ENCODE peak calls at places on chromosome 15, in eight cellular contexts. B is IMR-90, C is Peyer's patch, D is GM12878, O is heart left ventricle, F is suprapubic skin, T is tibial nerve, A is ovary. E is an unnamed sample.

GRCh38 chr15:96693990-96694517 is 363.6 kb downstream of the NR2F2 start:
- DNase-seq in B (no peak), C (no peak), D (no peak), O (no peak), F (no peak), T (no peak), A (no peak), E (no peak)

GRCh38 chr15:97502038-97502437 is 458.5 kb upstream of the ARRDC4 start:
- DNase-seq in B (no peak), C (no peak), D (no peak), O (no peak), F (no peak), T (no peak), A (no peak), E (no peak)

GRCh38 chr15:99115300-99116215 is 10.7 kb downstream of the SYNM start:
- DNase-seq in B (no peak), C (no peak), D (no peak), O (no peak), F (no peak), T (no peak), A (no peak), E (no peak)

GRCh38 chr15:35349916-35350315 is 196.0 kb downstream of the DPH6 start:
- DNase-seq in B (no peak), C (no peak), D (no peak), O (no peak), F (no peak), T (no peak), A (no peak), E (no peak)

GRCh38 chr15:89148126-89148525 is 59.9 kb downstream of the ABHD2 start:
- DNase-seq in B (no peak), C (no peak), D (no peak), O (no peak), F (no peak), T (no peak), A (no peak), E (no peak)

GRCh38 chr15:79006071-79006470 is 61.2 kb upstream of the CTSH start:
- DNase-seq in B (no peak), C (no peak), D (no peak), O (no peak), F (no peak), T (no peak), A (no peak), E (no peak)

GRCh38 chr15:93384886-93385285 is 295.9 kb upstream of the RGMA start:
- DNase-seq in B (no peak), C (no peak), D (no peak), O (no peak), F (no peak), T (no peak), A (no peak), E (no peak)

GRCh38 chr15:58537033-58537432 is 105.2 kb downstream of the LIPC start:
- DNase-seq in B (no peak), C (no peak), D (no peak), O (no peak), F (no peak), T (no peak), A (no peak), E (no peak)

GRCh38 chr15:71252036-71252898 is 137.0 kb downstream of the THSD4 start:
- DNase-seq in B (peak; percentile 56), C (peak; percentile 68), D (no peak), O (no peak), F (no peak), T (no peak), A (no peak), E (no peak)

GRCh38 chr15:70099966-70100494 is 2.3 kb upstream of the TLE3 start:
- DNase-seq in B (no peak), C (no peak), D (no peak), O (no peak), F (no peak), T (no peak), A (no peak), E (no peak)

GRCh38 chr15:88467935-88468528 is 524 bp downstream of the MRPS11 start:
- DNase-seq in B (peak; percentile 14), C (no peak), D (no peak), O (no peak), F (no peak), T (no peak), A (no peak), E (no peak)

GRCh38 chr15:78358114-78358513 is 18.0 kb downstream of the CRABP1 start:
- DNase-seq in B (no peak), C (no peak), D (no peak), O (no peak), F (no peak), T (no peak), A (no peak), E (no peak)

GRCh38 chr15:95134306-95135100 is 903.1 kb downstream of the MCTP2 start:
- DNase-seq in B (peak; percentile 10), C (no peak), D (no peak), O (no peak), F (no peak), T (no peak), A (no peak), E (no peak)

GRCh38 chr15:49742381-49742780 is 121.5 kb downstream of the DTWD1 start:
- DNase-seq in B (no peak), C (peak; percentile 66), D (no peak), O (no peak), F (no peak), T (no peak), A (no peak), E (no peak)

GRCh38 chr15:21261965-21262850 is 178.1 kb downstream of the POTEB3 start:
- DNase-seq in B (no peak), C (peak; percentile 42), D (no peak), O (peak; percentile 25), F (no peak), T (no peak), A (peak; percentile 37), E (no peak)

GRCh38 chr15:47027322-47027946 is 689.9 kb upstream of the SEMA6D start:
- DNase-seq in B (no peak), C (no peak), D (no peak), O (no peak), F (no peak), T (no peak), A (no peak), E (no peak)

GRCh38 chr15:63599401-63600000 is 2.3 kb downstream of the FBXL22 start:
- DNase-seq in B (no peak), C (peak; percentile 82), D (no peak), O (peak; percentile 63), F (peak; percentile 84), T (no peak), A (peak; percentile 79), E (no peak)

GRCh38 chr15:63597033-63597790 is at the start of gene FBXL22:
- DNase-seq in B (peak; percentile 84), C (no peak), D (no peak), O (peak; percentile 69), F (no peak), T (no peak), A (peak; percentile 70), E (no peak)

GRCh38 chr15:63600001-63600645 is 2.9 kb downstream of the FBXL22 start:
- DNase-seq in B (no peak), C (no peak), D (no peak), O (no peak), F (no peak), T (no peak), A (no peak), E (no peak)

GRCh38 chr15:63597821-63598220 is 634 bp downstream of the FBXL22 start:
- DNase-seq in B (no peak), C (no peak), D (no peak), O (no peak), F (no peak), T (no peak), A (peak; percentile 72), E (no peak)

GRCh38 chr15:63598467-63599400 is 1.5 kb downstream of the FBXL22 start:
- DNase-seq in B (no peak), C (no peak), D (no peak), O (no peak), F (peak; percentile 49), T (no peak), A (peak; percentile 57), E (no peak)
- TF ChIP-seq POLR2A in B (no peak), C (no peak), D (no peak), O (no peak), F (no peak), T (no peak), A (no peak), E (no peak)

DNA sequence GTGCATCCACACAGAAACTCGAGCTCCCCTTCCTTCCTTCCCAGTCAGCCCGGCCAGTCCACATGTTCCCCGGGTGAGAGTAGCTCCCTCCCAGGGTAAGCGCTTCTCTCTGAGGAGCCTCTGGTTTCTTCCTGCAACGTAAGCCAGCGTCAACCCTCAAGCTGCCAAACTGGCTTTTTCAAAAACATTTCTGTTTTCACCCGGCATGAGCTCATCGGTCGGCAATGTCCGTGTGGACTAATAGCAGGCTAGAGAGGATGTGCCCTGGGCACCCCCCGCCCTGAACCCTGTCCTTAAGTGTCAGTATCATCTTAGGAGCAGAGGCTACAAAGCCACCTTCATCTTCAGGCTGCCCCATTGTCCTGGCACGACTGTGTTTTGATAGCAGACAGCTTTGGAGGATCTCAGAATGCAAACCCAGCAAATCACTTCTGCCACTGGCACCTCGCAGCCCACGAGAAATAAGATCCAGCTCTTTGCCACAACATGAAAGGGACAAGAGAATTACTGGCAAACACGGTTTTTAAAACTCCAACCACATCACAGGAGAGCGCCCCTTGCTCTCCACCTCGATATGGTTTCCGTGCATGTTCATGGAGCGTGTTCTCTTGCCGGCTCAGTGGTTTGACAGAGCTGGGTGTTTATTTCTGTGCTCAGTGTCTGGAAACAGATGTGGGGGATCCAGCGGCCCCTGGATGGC is 9.9 kb downstream of the ALDH1A3 start:
- DNase-seq in B (peak; percentile 85), C (no peak), D (no peak), O (peak; percentile 56), F (peak; percentile 77), T (peak; percentile 53), A (peak; percentile 72), E (no peak)
- TF ChIP-seq POLR2A in B (no peak), C (no peak), D (no peak), O (no peak), F (no peak), T (no peak), A (no peak), E (no peak)

GRCh38 chr15:65805019-65805738 is 13.1 kb upstream of the DENND4A start:
- DNase-seq in B (no peak), C (no peak), D (no peak), O (no peak), F (no peak), T (no peak), A (no peak), E (no peak)
- TF ChIP-seq POLR2A in B (no peak), C (no peak), D (no peak), O (no peak), F (no peak), T (no peak), A (no peak), E (no peak)

DNA sequence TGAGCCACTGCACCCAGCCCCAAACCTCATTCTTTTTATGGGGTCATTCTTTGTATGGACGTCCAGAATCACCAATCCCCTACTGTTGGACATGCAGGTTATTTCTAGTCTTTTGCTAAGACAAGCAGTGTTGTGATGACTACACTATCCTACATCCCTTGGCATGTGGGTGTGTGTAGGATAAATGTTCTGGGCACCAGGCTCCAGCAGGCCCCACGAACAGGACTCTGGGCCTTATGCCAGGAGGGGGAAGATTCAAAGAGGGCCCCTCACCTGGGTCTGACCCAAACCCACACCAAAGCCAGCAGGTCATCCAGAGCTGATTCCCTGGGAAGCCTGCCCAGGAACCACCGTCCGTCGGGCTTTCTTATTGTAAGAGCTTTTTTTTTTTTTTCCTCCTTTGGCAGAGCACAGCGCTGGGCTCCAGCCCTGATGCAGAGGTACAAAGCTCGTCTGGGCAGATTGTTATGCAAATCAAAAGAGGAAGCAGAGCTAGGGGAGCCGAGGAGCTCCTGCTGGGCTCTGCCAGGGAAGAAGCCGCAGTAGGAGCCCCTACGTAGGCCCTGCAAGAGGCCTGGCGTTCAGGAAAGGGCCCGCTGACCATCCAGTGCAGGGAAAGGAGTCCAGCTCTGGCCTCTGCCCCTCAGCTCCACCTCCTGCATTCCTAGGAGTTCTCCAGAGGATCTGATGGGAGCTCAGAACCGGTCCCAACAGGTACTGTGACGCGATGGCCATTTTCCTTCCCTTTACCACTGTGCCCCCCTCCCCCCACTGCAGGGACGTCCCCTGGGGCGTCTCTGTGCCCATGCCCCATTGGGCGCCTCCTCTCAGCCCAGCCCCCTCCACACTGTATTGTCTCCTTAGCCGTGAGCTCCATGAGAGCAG is 29.0 kb upstream of the FURIN start:
- DNase-seq in B (peak; percentile 14), C (peak; percentile 73), D (no peak), O (no peak), F (no peak), T (no peak), A (no peak), E (peak; percentile 77)
- TF ChIP-seq POLR2A in B (no peak), C (peak; percentile 83), D (peak; percentile 51), O (no peak), F (no peak), T (no peak), A (no peak), E (peak; percentile 59)